ENCODE peak calls at places on chromosomes 16 and 17, in eight cellular contexts. H, A, M, V, R, Z, J and S are unnamed samples.

GRCh38 chr16:13510425-13511151 is 409.4 kb upstream of the ERCC4 start:
- DNase-seq in R (peak; percentile 68), M (no peak), H (no peak), J (no peak), V (no peak), A (no peak), Z (no peak), S (no peak)

GRCh38 chr16:10859650-10860049 is 17.4 kb upstream of the CIITA start:
- DNase-seq in Z (no peak), J (no peak), M (no peak), R (no peak), A (no peak), V (no peak), H (no peak), S (no peak)

GRCh38 chr17:80107231-80108021 is 6.0 kb downstream of the GAA start:
- DNase-seq in M (no peak), R (no peak), J (no peak), H (no peak), Z (no peak), V (peak; percentile 69), A (peak; percentile 28), S (no peak)

GRCh38 chr16:49494386-49495150 is 121.0 kb downstream of the C16orf78 start:
- DNase-seq in H (no peak), A (no peak), R (no peak), V (peak; percentile 34), J (no peak), M (no peak), Z (no peak), S (no peak)

GRCh38 chr17:66655861-66656260 is 179.1 kb upstream of the CACNG5 start:
- DNase-seq in V (no peak), H (no peak), R (no peak), J (no peak), Z (peak; percentile 80), M (no peak), A (no peak), S (no peak)

GRCh38 chr17:36532435-36532975 is 2.2 kb downstream of the MYO19 start:
- DNase-seq in H (no peak), J (no peak), A (no peak), V (no peak), Z (no peak), M (no peak), R (no peak), S (no peak)

GRCh38 chr16:12675852-12676251 is 127.8 kb downstream of the CPPED1 start:
- DNase-seq in R (no peak), Z (peak; percentile 75), V (no peak), M (no peak), H (no peak), A (no peak), J (no peak), S (no peak)

GRCh38 chr17:77601054-77601979 is 357.2 kb upstream of the TNRC6C start:
- DNase-seq in H (peak; percentile 14), A (no peak), R (no peak), M (peak; percentile 37), J (no peak), Z (no peak), V (peak; percentile 89), S (no peak)

GRCh38 chr17:11404431-11404830 is 163.4 kb downstream of the SHISA6 start:
- DNase-seq in A (no peak), Z (no peak), R (no peak), J (no peak), M (no peak), V (no peak), H (no peak), S (no peak)

GRCh38 chr17:2250140-2251095 is 53.2 kb downstream of the SMG6 start:
- DNase-seq in A (no peak), H (no peak), J (peak; percentile 56), Z (peak; percentile 58), R (no peak), M (peak; percentile 60), V (no peak), S (no peak)

GRCh38 chr16:1206786-1207185 is 18.3 kb downstream of the TPSG1 start:
- DNase-seq in H (no peak), R (no peak), V (no peak), Z (no peak), J (no peak), A (no peak), M (no peak), S (no peak)

GRCh38 chr16:11384956-11385586 is 39.8 kb downstream of the RMI2 start:
- DNase-seq in V (peak; percentile 69), J (no peak), Z (no peak), R (no peak), M (no peak), A (no peak), H (no peak), S (no peak)

GRCh38 chr17:82019905-82020873 is 2.5 kb downstream of the CENPX start:
- DNase-seq in J (peak; percentile 38), M (peak; percentile 77), R (peak; percentile 89), H (peak; percentile 63), V (no peak), A (peak; percentile 74), Z (peak; percentile 21), S (no peak)

GRCh38 chr16:65867276-65867990 is 499.1 kb upstream of the CDH5 start:
- DNase-seq in J (no peak), A (no peak), V (no peak), R (no peak), Z (no peak), M (no peak), H (no peak), S (no peak)

GRCh38 chr16:73616186-73616585 is 568.3 kb upstream of the ZFHX3 start:
- DNase-seq in Z (no peak), R (peak; percentile 66), A (no peak), H (no peak), J (no peak), M (no peak), V (no peak), S (peak; percentile 50)

GRCh38 chr16:596736-597060 is 6.8 kb downstream of the RAB40C start:
- DNase-seq in M (no peak), J (no peak), H (no peak), Z (no peak), A (no peak), R (no peak), V (no peak), S (no peak)

GRCh38 chr16:84528317-84528716 is 23.9 kb upstream of the MEAK7 start:
- DNase-seq in Z (no peak), J (no peak), R (no peak), H (no peak), A (no peak), V (no peak), M (no peak), S (no peak)

GRCh38 chr16:71414038-71414437 is 27.8 kb downstream of the TLE7 start:
- DNase-seq in A (no peak), V (no peak), J (no peak), Z (no peak), R (no peak), M (no peak), H (no peak), S (no peak)
- H3K4me3 ChIP-seq in A (no peak overlapping the region), V (no peak overlapping the region), J (no peak overlapping the region), Z (no peak overlapping the region), R (no peak overlapping the region), M (no peak overlapping the region), H (no peak overlapping the region), S (no peak overlapping the region)

GRCh38 chr17:19264681-19265080 is 27.5 kb downstream of the EPN2 start:
- DNase-seq in A (no peak), H (no peak), R (no peak), V (no peak), J (no peak), Z (no peak), M (no peak), S (no peak)
- H3K27ac ChIP-seq in A (no peak overlapping the region), H (peak overlapping the region; percentile 80), R (no peak overlapping the region), V (peak overlapping the region; percentile 66), J (no peak overlapping the region), Z (peak overlapping the region; percentile 37), M (no peak overlapping the region), S (no peak overlapping the region)

DNA sequence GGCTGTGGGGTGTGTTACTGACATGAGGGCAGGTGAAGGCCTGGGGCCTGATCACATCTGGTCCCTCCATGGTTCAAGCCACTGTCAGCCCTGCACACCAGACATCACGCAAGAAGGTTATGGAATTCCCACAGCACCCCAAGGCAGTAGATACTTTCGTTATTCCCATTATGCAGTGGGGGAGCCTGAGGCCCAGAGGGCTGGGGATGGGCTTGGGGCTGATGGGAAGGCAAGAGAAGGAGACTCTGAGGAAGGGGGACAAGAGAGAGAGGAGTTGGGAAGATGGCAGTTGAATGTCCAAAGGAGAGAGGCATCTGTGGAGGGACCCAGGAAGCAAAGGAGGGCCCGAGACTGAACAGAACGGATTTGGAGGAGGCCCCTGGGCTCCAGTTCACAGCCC is 34.7 kb downstream of the TRPV2 start:
- DNase-seq in Z (no peak), V (no peak), R (no peak), A (no peak), J (no peak), M (no peak), H (no peak), S (no peak)
- H3K4me1 ChIP-seq in Z (no peaks in the 10 kb centered on the region), V (no peaks in the 10 kb centered on the region), R (peaks cover 5% of the 10 kb centered on the region), A (no peaks in the 10 kb centered on the region), J (no peaks in the 10 kb centered on the region), M (no peaks in the 10 kb centered on the region), H (peaks cover 6% of the 10 kb centered on the region), S (peaks cover 1% of the 10 kb centered on the region)

DNA sequence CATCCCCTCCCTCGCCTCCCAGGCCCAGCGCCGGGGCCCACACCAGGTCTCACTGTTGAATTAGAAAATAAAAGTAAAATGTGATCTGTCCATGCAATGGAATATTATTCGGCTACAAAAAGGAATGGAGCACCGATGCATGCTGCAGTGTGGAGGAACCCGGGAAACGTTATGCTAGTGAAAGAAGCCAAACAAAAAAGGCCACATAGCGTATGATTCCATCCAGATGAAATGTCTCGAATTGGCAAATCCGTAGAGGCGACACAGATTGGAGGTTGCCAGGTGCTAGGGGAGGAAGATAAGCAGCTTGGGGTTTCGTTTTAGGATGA is 972 bp upstream of the ADCY9 start:
- DNase-seq in Z (no peak), V (peak; percentile 68), A (no peak), H (no peak), J (no peak), R (no peak), M (no peak), S (no peak)
- H3K4me3 ChIP-seq in Z (no peak overlapping the region), V (peak overlapping the region; percentile 64), A (peak overlapping the region; percentile 73), H (peak overlapping the region; percentile 58), J (peak overlapping the region; percentile 56), R (peak overlapping the region; percentile 70), M (no peak overlapping the region), S (no peak overlapping the region)

GRCh38 chr16:69411064-69411985 is 13.1 kb upstream of the CYB5B start:
- DNase-seq in H (no peak), M (no peak), J (no peak), A (no peak), Z (no peak), V (no peak), R (no peak), S (no peak)

GRCh38 chr16:69408451-69408850 is 16.0 kb upstream of the CYB5B start:
- DNase-seq in A (no peak), J (no peak), V (no peak), M (no peak), R (no peak), Z (no peak), H (peak; percentile 61), S (no peak)

GRCh38 chr16:69410285-69410990 is 14.0 kb upstream of the CYB5B start:
- DNase-seq in R (no peak), H (no peak), Z (peak; percentile 83), M (no peak), A (no peak), J (no peak), V (no peak), S (no peak)

GRCh38 chr16:69413045-69413664 is 11.3 kb upstream of the CYB5B start:
- DNase-seq in M (no peak), V (no peak), J (no peak), A (no peak), Z (no peak), H (no peak), R (no peak), S (no peak)

GRCh38 chr16:69412287-69412686 is 12.1 kb upstream of the CYB5B start:
- DNase-seq in A (no peak), V (no peak), H (no peak), M (no peak), R (no peak), Z (peak; percentile 30), J (no peak), S (no peak)
- H3K27ac ChIP-seq in A (no peak overlapping the region), V (no peak overlapping the region), H (no peak overlapping the region), M (no peak overlapping the region), R (no peak overlapping the region), Z (no peak overlapping the region), J (no peak overlapping the region), S (no peak overlapping the region)